ENCODE peak calls at places on chromosomes 4 and X, in six cellular contexts. W is ascending aorta, I is Calu3, G is pancreas, B is epithelial cell of esophagus, C is OCI-LY7. X is an unnamed sample.

GRCh38 chr4:74367656-74368055 is 2.7 kb downstream of the EREG start:
- DNase-seq in B (peak), C (no peak), G (no peak), I (no peak), W (no peak), X (no peak)

GRCh38 chr4:111464251-111465045 is 680.8 kb upstream of the FAM241A start:
- DNase-seq in C (no peak), I (no peak), B (no peak), W (no peak), G (no peak), X (no peak)

GRCh38 chr4:156677136-156677535 is 294.5 kb downstream of the PDGFC start:
- DNase-seq in G (no peak), W (no peak), B (peak), I (peak), C (peak), X (no peak)

GRCh38 chr4:785332-786073 is 40.4 kb downstream of the CPLX1 start:
- DNase-seq in W (no peak), G (no peak), I (no peak), B (no peak), C (no peak), X (no peak)

GRCh38 chr4:55866973-55867574 is 13.6 kb downstream of the EXOC1 start:
- DNase-seq in I (peak), B (peak), W (no peak), G (no peak), C (peak), X (no peak)

GRCh38 chr4:53123171-53123570 is 242.7 kb downstream of the SCFD2 start:
- DNase-seq in C (no peak), B (no peak), I (no peak), W (no peak), G (no peak), X (no peak)

GRCh38 chr4:6352031-6352763 is 82.5 kb downstream of the WFS1 start:
- DNase-seq in G (no peak), I (no peak), B (no peak), W (no peak), C (no peak), X (no peak)

GRCh38 chrX:50111762-50112161 is 89.0 kb downstream of the AKAP4 start:
- DNase-seq in B (peak), G (peak), C (no peak), W (no peak), I (peak), X (no peak)

GRCh38 chr4:185203380-185204237 is at the start of gene CFAP97:
- DNase-seq in B (peak), C (peak), G (peak), W (peak), I (peak), X (peak)

GRCh38 chrX:37825225-37825842 is 22.0 kb downstream of the DYNLT3 start:
- DNase-seq in C (peak), W (peak), B (peak), G (peak), I (peak), X (no peak)

GRCh38 chr4:40990202-40990898 is 224.0 kb downstream of the APBB2 start:
- DNase-seq in I (no peak), B (peak), G (no peak), W (peak), C (no peak), X (no peak)

GRCh38 chr4:93289241-93289640 is 539.3 kb upstream of the ATOH1 start:
- DNase-seq in C (no peak), I (no peak), W (no peak), B (no peak), G (no peak), X (no peak)

GRCh38 chr4:173009129-173009823 is 159.3 kb upstream of the GALNT7 start:
- DNase-seq in C (no peak), B (no peak), W (no peak), I (no peak), G (no peak), X (no peak)

GRCh38 chr4:144584428-144584827 is 61.5 kb upstream of the HHIP start:
- DNase-seq in I (no peak), W (no peak), B (no peak), G (no peak), C (no peak), X (no peak)

GRCh38 chrX:131734621-131735020 is 190.7 kb downstream of the OR13H1 start:
- DNase-seq in B (no peak), C (no peak), G (peak), W (peak), I (no peak), X (peak)

GRCh38 chr4:165828928-165829327 is 44.1 kb upstream of the TLL1 start:
- DNase-seq in B (peak), I (no peak), W (no peak), C (no peak), G (no peak), X (no peak)

GRCh38 chrX:38860106-38861013 is 59.1 kb downstream of the MID1IP1 start:
- DNase-seq in W (no peak), B (no peak), C (no peak), I (no peak), G (no peak), X (no peak)

GRCh38 chr4:33381806-33382205 is 2661.6 kb downstream of the PCDH7 start:
- DNase-seq in B (peak), C (no peak), I (no peak), G (no peak), W (no peak), X (no peak)

GRCh38 chrX:134396174-134396573 is 63.8 kb upstream of the HPRT1 start:
- DNase-seq in I (no peak), C (peak), G (no peak), W (no peak), B (peak), X (no peak)

GRCh38 chrX:63475200-63475599 is 124.1 kb upstream of the SPIN4 start:
- DNase-seq in G (no peak), W (no peak), B (peak), C (peak), I (no peak), X (no peak)

GRCh38 chrX:131985526-131986049 is 37.5 kb upstream of the STK26 start:
- DNase-seq in C (no peak), G (no peak), B (peak), W (no peak), I (no peak), X (no peak)

GRCh38 chr4:83617371-83618021 is 81.6 kb downstream of the GPAT3 start:
- DNase-seq in I (no peak), W (no peak), C (no peak), B (no peak), G (no peak), X (no peak)

GRCh38 chr4:78565971-78566372 is 14.4 kb downstream of the ANXA3 start:
- DNase-seq in I (peak), W (no peak), B (peak), C (no peak), G (no peak), X (no peak)

GRCh38 chr4:8871417-8872401 is at the start of gene HMX1:
- DNase-seq in G (no peak), C (no peak), W (no peak), I (no peak), B (no peak), X (no peak)

GRCh38 chrX:138858946-138859345 is 147.4 kb upstream of the FGF13 start:
- DNase-seq in B (no peak), W (no peak), G (no peak), I (no peak), C (no peak), X (no peak)

GRCh38 chrX:916235-916609 is 285.6 kb downstream of the SHOX start:
- DNase-seq in I (no peak), G (no peak), B (no peak), W (no peak), C (no peak), X (no peak)

GRCh38 chrX:63275127-63275526 is 76.0 kb downstream of the SPIN4 start:
- DNase-seq in G (no peak), B (peak), W (peak), I (peak), C (peak), X (no peak)

GRCh38 chr4:80097395-80098177 is 24.6 kb upstream of the ANTXR2 start:
- DNase-seq in I (no peak), G (no peak), W (no peak), C (no peak), B (no peak), X (peak)

GRCh38 chr4:99649208-99649607 is 8.4 kb downstream of the C4orf54 start:
- DNase-seq in G (no peak), I (no peak), C (no peak), W (no peak), B (no peak), X (no peak)

GRCh38 chr4:153790962-153791551 is 2.2 kb upstream of the SFRP2 start:
- DNase-seq in C (no peak), B (peak), G (no peak), I (peak), W (no peak), X (no peak)

GRCh38 chr4:8280876-8281440 is 11.4 kb downstream of the HTRA3 start:
- DNase-seq in B (no peak), I (no peak), C (no peak), W (no peak), G (no peak), X (no peak)

GRCh38 chrX:40189018-40189417 is 91.3 kb upstream of the BCOR start:
- DNase-seq in G (no peak), W (no peak), I (no peak), C (no peak), B (peak), X (no peak)

GRCh38 chr4:89140168-89140759 is 28.9 kb downstream of the TIGD2 start:
- DNase-seq in B (no peak), I (no peak), W (no peak), C (no peak), G (no peak), X (no peak)

GRCh38 chr4:77579406-77580076 is 26.1 kb upstream of the CXCL13 start:
- DNase-seq in I (no peak), B (peak), G (no peak), C (no peak), W (no peak), X (no peak)

GRCh38 chrX:38099688-38100087 is 93.3 kb downstream of the SYTL5 start:
- DNase-seq in I (no peak), C (no peak), B (no peak), G (no peak), W (no peak), X (no peak)

GRCh38 chrX:65985922-65986588 is 53.8 kb downstream of the VSIG4 start:
- DNase-seq in B (peak), C (peak), G (peak), I (peak), W (no peak), X (peak)

GRCh38 chr4:38426532-38426931 is 237.5 kb upstream of the KLF3 start:
- DNase-seq in G (no peak), I (no peak), B (no peak), W (no peak), C (no peak), X (no peak)

DNA sequence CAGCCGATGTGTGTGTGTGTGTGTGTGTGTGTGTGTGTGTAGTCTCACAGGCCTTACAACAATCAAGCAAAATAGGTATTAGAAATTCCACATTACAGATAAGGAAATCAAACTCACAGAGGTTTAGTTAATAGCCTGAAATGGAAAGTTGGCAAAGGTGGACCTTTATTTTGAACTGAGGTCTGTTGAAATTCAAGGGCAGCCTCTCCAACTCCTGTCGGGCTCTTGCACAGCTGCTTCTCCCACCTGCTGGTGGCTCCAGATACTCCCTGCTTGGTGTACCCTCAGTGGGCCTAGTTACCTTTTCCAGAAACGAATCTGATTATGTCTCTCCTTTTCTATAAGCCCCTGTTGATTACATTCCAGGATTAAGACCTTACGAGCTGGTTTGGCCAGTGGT is 195.9 kb downstream of the MGST2 start:
- DNase-seq in W (no peak), G (peak), I (no peak), C (no peak), B (no peak), X (no peak)
- TF ChIP-seq CTCF in W (no peak), G (no peak), I (no peak), C (no peak), B (no peak), X (no peak)

DNA sequence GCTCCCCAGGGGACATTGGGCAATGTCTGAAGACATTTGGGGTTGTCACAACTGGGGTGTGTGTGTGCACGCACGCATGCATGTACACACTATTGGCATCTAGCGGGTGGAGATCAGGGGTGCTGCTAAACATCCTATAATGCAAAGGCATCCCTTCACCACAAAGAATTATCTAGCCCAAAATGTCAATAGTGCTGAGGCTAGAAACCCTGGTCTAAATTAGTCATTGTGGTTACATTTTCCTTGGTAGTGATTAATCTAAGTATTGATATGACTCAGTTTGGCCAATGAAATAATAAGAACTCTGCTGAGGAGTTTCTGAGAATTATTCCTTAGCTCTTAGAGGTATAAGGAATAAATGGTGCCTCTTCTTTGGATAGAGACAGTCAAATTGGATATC is 200.2 kb downstream of the CLCN4 start:
- DNase-seq in I (no peak), W (no peak), G (no peak), C (no peak), B (peak), X (no peak)
- TF ChIP-seq CTCF in I (no peak), W (no peak), G (no peak), C (no peak), B (no peak), X (no peak)

GRCh38 chr4:20065952-20066351 is 185.8 kb upstream of the SLIT2 start:
- DNase-seq in W (no peak), B (no peak), C (no peak), G (no peak), I (no peak), X (no peak)

GRCh38 chr4:20062054-20062453 is 189.7 kb upstream of the SLIT2 start:
- DNase-seq in W (no peak), B (no peak), G (no peak), I (no peak), C (no peak), X (no peak)
- TF ChIP-seq CTCF in W (no peak), B (no peak), G (no peak), I (no peak), C (no peak), X (no peak)

GRCh38 chr4:70787496-70787895 is 52.2 kb downstream of the GRSF1 start:
- DNase-seq in C (no peak), W (no peak), B (no peak), G (no peak), I (no peak), X (no peak)
- TF ChIP-seq CTCF in C (no peak), W (no peak), B (no peak), G (no peak), I (no peak), X (no peak)

GRCh38 chrX:112148397-112148796 is 65.8 kb upstream of the TRPC5 start:
- DNase-seq in W (no peak), I (no peak), G (no peak), C (no peak), B (no peak), X (no peak)

GRCh38 chrX:112147206-112147605 is 64.6 kb upstream of the TRPC5 start:
- DNase-seq in I (peak), W (no peak), C (peak), G (no peak), B (peak), X (no peak)
- TF ChIP-seq CTCF in I (no peak), W (peak), C (peak), G (peak), B (no peak), X (no peak)

GRCh38 chr4:139301821-139302611 is at the start of gene NDUFC1:
- DNase-seq in C (peak), I (peak), W (peak), B (peak), G (peak), X (peak)
- TF ChIP-seq CTCF in C (peak), I (no peak), W (peak), B (peak), G (no peak), X (no peak)

DNA sequence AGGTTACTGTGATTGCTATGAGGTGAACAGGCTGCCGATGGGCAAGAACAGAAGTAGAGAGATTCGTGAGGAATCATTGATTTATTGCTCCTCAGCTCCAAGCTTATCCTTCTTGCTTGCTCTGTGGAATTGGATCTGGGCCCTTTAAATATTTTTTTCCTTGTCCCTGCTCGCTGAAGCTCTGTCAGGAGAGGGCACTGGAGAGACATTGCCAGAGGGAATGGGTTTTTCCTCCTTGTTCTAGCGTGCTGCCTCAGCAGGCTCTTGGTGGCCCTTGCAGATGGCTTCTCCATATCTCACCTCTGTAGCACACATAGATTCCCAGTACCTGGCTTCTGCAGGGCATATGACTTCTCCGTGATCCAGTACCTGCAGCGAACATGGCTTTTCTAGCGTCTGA is 67.4 kb downstream of the CNGA2 start:
- DNase-seq in W (no peak), I (peak), C (no peak), G (no peak), B (peak), X (no peak)
- TF ChIP-seq CTCF in W (no peak), I (no peak), C (no peak), G (no peak), B (peak), X (no peak)

DNA sequence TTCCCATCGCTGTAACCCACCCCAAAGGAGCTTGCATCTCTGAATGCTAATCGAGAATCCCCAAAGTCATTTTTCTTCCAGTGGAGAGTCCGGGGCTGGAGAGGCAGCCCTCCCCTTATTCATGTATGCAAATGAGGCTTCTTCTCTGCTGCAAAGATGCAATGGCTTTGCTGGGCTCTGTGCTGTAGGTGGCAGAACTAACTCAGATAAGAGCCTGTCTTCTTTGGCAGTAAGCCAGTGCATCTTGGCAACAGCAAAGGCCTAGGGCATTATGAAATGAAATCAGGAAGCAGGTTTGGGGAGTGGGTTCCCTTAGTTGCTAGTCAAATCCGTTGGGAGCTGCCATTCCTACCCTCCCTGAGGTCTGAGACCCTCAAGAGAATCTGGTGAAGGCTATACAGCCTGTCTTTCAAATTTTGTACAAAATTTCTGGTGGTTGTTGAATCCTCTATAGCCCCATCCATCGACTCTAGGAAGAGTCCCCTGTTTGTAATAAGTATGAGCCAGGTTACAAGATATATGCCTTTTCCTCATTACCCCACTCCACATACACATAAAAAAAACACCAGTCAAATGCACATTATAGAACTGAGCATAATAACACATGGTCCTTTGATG is 290.6 kb upstream of the TAPT1 start:
- DNase-seq in B (peak), I (no peak), G (peak), W (peak), C (no peak), X (no peak)
- TF ChIP-seq CTCF in B (no peak), I (no peak), G (no peak), W (peak), C (no peak), X (no peak)

GRCh38 chr4:3010998-3011397 is 47.6 kb downstream of the GRK4 start:
- DNase-seq in C (no peak), G (no peak), B (peak), W (peak), I (no peak), X (peak)

GRCh38 chr4:3007724-3008123 is 44.4 kb downstream of the GRK4 start:
- DNase-seq in B (no peak), I (no peak), C (no peak), W (peak), G (no peak), X (no peak)

GRCh38 chr4:3011456-3012220 is 48.3 kb downstream of the GRK4 start:
- DNase-seq in W (no peak), B (no peak), C (no peak), I (no peak), G (no peak), X (no peak)

GRCh38 chr4:3010577-3010976 is 47.2 kb downstream of the GRK4 start:
- DNase-seq in I (no peak), C (no peak), B (peak), W (no peak), G (no peak), X (no peak)

DNA sequence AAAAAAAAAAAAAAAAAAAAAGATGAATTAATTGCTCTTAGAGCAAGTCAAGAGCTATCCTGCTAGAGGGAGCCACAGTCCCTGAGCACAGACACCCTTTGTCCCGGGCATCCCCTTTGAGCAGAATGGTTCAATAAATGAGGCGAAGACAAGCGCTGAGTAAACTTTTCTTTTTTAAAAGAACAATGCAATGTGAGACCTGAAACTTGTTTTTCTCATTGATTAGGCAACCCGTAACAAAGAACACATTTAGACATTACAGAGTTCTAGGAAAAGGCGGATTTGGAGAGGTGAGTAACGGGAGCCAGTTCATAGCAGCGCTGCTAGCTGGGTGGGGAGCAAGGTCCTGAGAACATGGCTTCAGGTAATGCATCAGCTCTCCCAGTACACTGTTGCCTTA is 46.1 kb downstream of the GRK4 start:
- DNase-seq in I (peak), G (no peak), B (peak), C (peak), W (no peak), X (no peak)
- TF ChIP-seq CTCF in I (no peak), G (no peak), B (peak), C (peak), W (no peak), X (no peak)